ENCODE peak calls at places on chromosomes 2 and 18, in five cellular contexts. K is uterus, Z is testis, C is endothelial cell of umbilical vein, F is transverse colon. Q is an unnamed sample.

GRCh38 chr2:175786705-175787104 is 215.4 kb downstream of the LNPK start:
- DNase-seq in K (no peak), Z (no peak), C (no peak), F (no peak), Q (no peak)

GRCh38 chr2:9144047-9144446 is 62.6 kb upstream of the ASAP2 start:
- DNase-seq in K (no peak), Z (no peak), C (no peak), F (no peak), Q (peak; percentile 64)

GRCh38 chr2:28231110-28231621 is 161.5 kb upstream of the FOSL2 start:
- DNase-seq in K (no peak), Z (no peak), C (no peak), F (no peak), Q (no peak)

GRCh38 chr2:240952496-240953246 is 45.7 kb upstream of the SNED1 start:
- DNase-seq in K (no peak), Z (peak; percentile 7), C (no peak), F (no peak), Q (peak; percentile 77)

GRCh38 chr2:160621748-160622147 is 128.1 kb upstream of the RBMS1 start:
- DNase-seq in K (no peak), Z (no peak), C (no peak), F (no peak), Q (no peak)

GRCh38 chr2:205364261-205364660 is 318.0 kb upstream of the NRP2 start:
- DNase-seq in K (no peak), Z (no peak), C (no peak), F (no peak), Q (no peak)

GRCh38 chr18:45619062-45619825 is 4.0 kb downstream of the SLC14A2 start:
- DNase-seq in K (peak; percentile 77), Z (peak; percentile 70), C (no peak), F (peak; percentile 16), Q (no peak)

GRCh38 chr18:11951390-11951851 is 29.9 kb upstream of the IMPA2 start:
- DNase-seq in K (no peak), Z (no peak), C (no peak), F (no peak), Q (no peak)

GRCh38 chr2:141517852-141518421 is 612.9 kb downstream of the LRP1B start:
- DNase-seq in K (no peak), Z (no peak), C (no peak), F (no peak), Q (no peak)

GRCh38 chr18:48826806-48827205 is 124.0 kb downstream of the SMAD7 start:
- DNase-seq in K (peak; percentile 5), Z (no peak), C (no peak), F (no peak), Q (peak; percentile 19)
- H3K27me3 ChIP-seq in K (no peaks in the 10 kb centered on the region), Z (no peaks in the 10 kb centered on the region), C (no peaks in the 10 kb centered on the region), F (no peaks in the 10 kb centered on the region), Q (no peaks in the 10 kb centered on the region)

GRCh38 chr2:2887772-2888387 is 489.7 kb downstream of the EIPR1 start:
- DNase-seq in K (no peak), Z (no peak), C (no peak), F (no peak), Q (no peak)
- TF ChIP-seq POLR2A in K (no peak), Z (no peak), C (no peak), F (no peak), Q (no peak)

GRCh38 chr2:26691140-26691539 is 1.4 kb upstream of the KCNK3 start:
- DNase-seq in K (no peak), Z (no peak), C (no peak), F (no peak), Q (no peak)
- H3K27ac ChIP-seq in K (peak overlapping the region; percentile 71), Z (no peak overlapping the region), C (no peak overlapping the region), F (peak overlapping the region; percentile 88), Q (peak overlapping the region; percentile 64)

GRCh38 chr2:196230460-196230859 is 59.1 kb upstream of the STK17B start:
- DNase-seq in K (no peak), Z (no peak), C (no peak), F (no peak), Q (no peak)

GRCh38 chr2:196230051-196230450 is 58.7 kb upstream of the STK17B start:
- DNase-seq in K (no peak), Z (no peak), C (no peak), F (peak; percentile 42), Q (no peak)

GRCh38 chr2:196226058-196226747 is 54.8 kb upstream of the STK17B start:
- DNase-seq in K (no peak), Z (no peak), C (no peak), F (no peak), Q (no peak)

GRCh38 chr2:196225213-196225612 is 53.8 kb upstream of the STK17B start:
- DNase-seq in K (no peak), Z (no peak), C (no peak), F (no peak), Q (no peak)

GRCh38 chr2:196229013-196229412 is 57.6 kb upstream of the STK17B start:
- DNase-seq in K (no peak), Z (no peak), C (no peak), F (no peak), Q (no peak)
- H3K27me3 ChIP-seq in K (no peaks in the 10 kb centered on the region), Z (no peaks in the 10 kb centered on the region), C (no peaks in the 10 kb centered on the region), F (no peaks in the 10 kb centered on the region), Q (no peaks in the 10 kb centered on the region)

Q was measured in vagina.